ENCODE peak calls at places on chromosomes 12 and 14, in seven cellular contexts. One of them, this sample, is unnamed.

GRCh38 chr14:104082807-104083206 is 2.7 kb upstream of the ASPG start:
- DNase-seq in CD4-positive, CD25-positive, alpha-beta regulatory T cell: no peak
- DNase-seq in effector CD8-positive, alpha-beta T cell: no peak
- DNase-seq in ELR: no peak
- DNase-seq in adrenal gland: no peak
- DNase-seq in stomach: peak; percentile 85
- DNase-seq in posterior cingulate gyrus: peak; percentile 6
- DNase-seq in this sample: no peak

GRCh38 chr12:28909291-28909690 is 239.8 kb upstream of the FAR2 start:
- DNase-seq in CD4-positive, CD25-positive, alpha-beta regulatory T cell: no peak
- DNase-seq in effector CD8-positive, alpha-beta T cell: no peak
- DNase-seq in ELR: no peak
- DNase-seq in adrenal gland: no peak
- DNase-seq in stomach: no peak
- DNase-seq in posterior cingulate gyrus: no peak
- DNase-seq in this sample: no peak

GRCh38 chr12:15679146-15679545 is 110.0 kb downstream of the EPS8 start:
- DNase-seq in CD4-positive, CD25-positive, alpha-beta regulatory T cell: no peak
- DNase-seq in effector CD8-positive, alpha-beta T cell: no peak
- DNase-seq in ELR: peak; percentile 49
- DNase-seq in adrenal gland: no peak
- DNase-seq in stomach: no peak
- DNase-seq in posterior cingulate gyrus: no peak
- DNase-seq in this sample: no peak

GRCh38 chr14:50343424-50343823 is 31.3 kb downstream of the DMAC2L start:
- DNase-seq in CD4-positive, CD25-positive, alpha-beta regulatory T cell: no peak
- DNase-seq in effector CD8-positive, alpha-beta T cell: no peak
- DNase-seq in ELR: no peak
- DNase-seq in adrenal gland: no peak
- DNase-seq in stomach: no peak
- DNase-seq in posterior cingulate gyrus: no peak
- DNase-seq in this sample: no peak

GRCh38 chr12:120999191-121000120 is 16.8 kb downstream of the C12orf43 start:
- DNase-seq in CD4-positive, CD25-positive, alpha-beta regulatory T cell: no peak
- DNase-seq in effector CD8-positive, alpha-beta T cell: no peak
- DNase-seq in ELR: no peak
- DNase-seq in adrenal gland: no peak
- DNase-seq in stomach: peak; percentile 69
- DNase-seq in posterior cingulate gyrus: no peak
- DNase-seq in this sample: no peak

GRCh38 chr12:91744613-91745012 is 401.0 kb downstream of the BTG1 start:
- DNase-seq in CD4-positive, CD25-positive, alpha-beta regulatory T cell: no peak
- DNase-seq in effector CD8-positive, alpha-beta T cell: no peak
- DNase-seq in ELR: no peak
- DNase-seq in adrenal gland: no peak
- DNase-seq in stomach: no peak
- DNase-seq in posterior cingulate gyrus: no peak
- DNase-seq in this sample: no peak

GRCh38 chr14:45811155-45811554 is 558.2 kb upstream of the MIS18BP1 start:
- DNase-seq in CD4-positive, CD25-positive, alpha-beta regulatory T cell: no peak
- DNase-seq in effector CD8-positive, alpha-beta T cell: no peak
- DNase-seq in ELR: no peak
- DNase-seq in adrenal gland: no peak
- DNase-seq in stomach: no peak
- DNase-seq in posterior cingulate gyrus: no peak
- DNase-seq in this sample: no peak

GRCh38 chr14:34794217-34794616 is 79.8 kb upstream of the CFL2 start:
- DNase-seq in CD4-positive, CD25-positive, alpha-beta regulatory T cell: no peak
- DNase-seq in effector CD8-positive, alpha-beta T cell: no peak
- DNase-seq in ELR: no peak
- DNase-seq in adrenal gland: no peak
- DNase-seq in stomach: no peak
- DNase-seq in posterior cingulate gyrus: no peak
- DNase-seq in this sample: no peak

GRCh38 chr14:32727827-32728226 is 210.9 kb upstream of the NPAS3 start:
- DNase-seq in CD4-positive, CD25-positive, alpha-beta regulatory T cell: no peak
- DNase-seq in effector CD8-positive, alpha-beta T cell: no peak
- DNase-seq in ELR: no peak
- DNase-seq in adrenal gland: no peak
- DNase-seq in stomach: no peak
- DNase-seq in posterior cingulate gyrus: peak; percentile 45
- DNase-seq in this sample: no peak

GRCh38 chr14:31961881-31962280 is 115.2 kb upstream of the ARHGAP5 start:
- DNase-seq in CD4-positive, CD25-positive, alpha-beta regulatory T cell: no peak
- DNase-seq in effector CD8-positive, alpha-beta T cell: no peak
- DNase-seq in ELR: no peak
- DNase-seq in adrenal gland: no peak
- DNase-seq in stomach: no peak
- DNase-seq in posterior cingulate gyrus: no peak
- DNase-seq in this sample: no peak

GRCh38 chr12:49706351-49707126 is 666 bp downstream of the FMNL3 start:
- DNase-seq in CD4-positive, CD25-positive, alpha-beta regulatory T cell: peak; percentile 2
- DNase-seq in effector CD8-positive, alpha-beta T cell: no peak
- DNase-seq in ELR: peak; percentile 55
- DNase-seq in adrenal gland: peak; percentile 29
- DNase-seq in stomach: peak; percentile 26
- DNase-seq in posterior cingulate gyrus: peak; percentile 39
- DNase-seq in this sample: no peak

This sample was measured in CD8-positive, alpha-beta memory T cell.